ENCODE peak calls at places on chromosomes 5 and 9, in four cellular contexts. O is OCI-LY7, Q is H9, G is fibroblast of lung. A is an unnamed sample.

GRCh38 chr5:142421625-142422397 is 97.0 kb upstream of the SPRY4 start:
- DNase-seq in O (no peak), Q (no peak), G (no peak), A (no peak)

GRCh38 chr5:176820937-176821336 is 10.6 kb downstream of the UNC5A start:
- DNase-seq in O (peak; percentile 13), Q (no peak), G (no peak), A (no peak)

GRCh38 chr5:108801301-108801700 is 53.6 kb downstream of the FER start:
- DNase-seq in O (no peak), G (peak; percentile 13), Q (no peak), A (no peak)

GRCh38 chr9:112655633-112656032 is 62.3 kb downstream of the INIP start:
- DNase-seq in G (no peak), Q (no peak), O (no peak), A (no peak)

GRCh38 chr5:57754616-57755015 is 272.0 kb upstream of the ACTBL2 start:
- DNase-seq in G (no peak), O (no peak), Q (no peak), A (no peak)

GRCh38 chr5:96614110-96614691 is 48.0 kb upstream of the CAST start:
- DNase-seq in O (peak; percentile 71), Q (peak; percentile 52), G (peak; percentile 94), A (peak; percentile 93)

GRCh38 chr5:28707706-28708105 is 1669.3 kb upstream of the CDH9 start:
- DNase-seq in O (no peak), G (peak; percentile 9), Q (no peak), A (no peak)

GRCh38 chr5:74638776-74639537 is 1.6 kb downstream of the ENC1 start:
- DNase-seq in G (peak; percentile 77), Q (no peak), O (peak; percentile 63), A (peak; percentile 72)

GRCh38 chr9:134024393-134024792 is 888 bp upstream of the BRD3OS start:
- DNase-seq in Q (no peak), G (no peak), O (no peak), A (no peak)

GRCh38 chr5:106956901-106957300 is 713.8 kb downstream of the EFNA5 start:
- DNase-seq in O (no peak), G (no peak), Q (no peak), A (no peak)

GRCh38 chr9:129319938-129320481 is 141.9 kb upstream of the IER5L start:
- DNase-seq in Q (peak; percentile 28), O (no peak), G (no peak), A (no peak)

GRCh38 chr9:87844471-87844870 is 38.2 kb upstream of the SPATA31E1 start:
- DNase-seq in Q (no peak), G (peak; percentile 63), O (no peak), A (peak; percentile 60)

GRCh38 chr9:95494022-95494415 is 22.8 kb downstream of the PTCH1 start:
- DNase-seq in G (no peak), O (peak; percentile 86), Q (no peak), A (no peak)

GRCh38 chr5:81904861-81905260 is 67.0 kb upstream of the ATG10 start:
- DNase-seq in O (no peak), Q (no peak), G (peak; percentile 60), A (peak; percentile 48)

DNA sequence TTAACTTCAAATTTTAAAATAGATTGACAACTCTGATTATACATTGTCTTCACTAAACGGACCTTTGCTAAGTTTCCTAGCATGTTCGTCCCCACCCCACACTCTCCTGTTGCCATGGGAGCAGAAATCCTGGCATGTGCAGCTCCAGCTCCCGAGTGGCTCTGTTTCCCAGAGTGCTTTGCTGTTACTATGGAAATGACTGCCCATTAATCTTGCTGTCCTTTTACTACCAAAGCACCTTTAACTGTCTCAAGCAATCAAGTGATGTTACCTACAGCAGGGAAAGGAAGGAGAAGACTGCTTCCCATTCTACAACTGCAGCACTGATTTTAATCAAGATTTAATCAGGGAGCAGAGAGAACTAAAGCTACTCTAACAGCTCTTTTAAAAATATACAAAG is 212.0 kb upstream of the KIF2A start:
- DNase-seq in G (peak; percentile 67), O (no peak), Q (no peak), A (peak; percentile 60)
- TF ChIP-seq CTCF in G (no peak), O (no peak), Q (no peak), A (no peak)

DNA sequence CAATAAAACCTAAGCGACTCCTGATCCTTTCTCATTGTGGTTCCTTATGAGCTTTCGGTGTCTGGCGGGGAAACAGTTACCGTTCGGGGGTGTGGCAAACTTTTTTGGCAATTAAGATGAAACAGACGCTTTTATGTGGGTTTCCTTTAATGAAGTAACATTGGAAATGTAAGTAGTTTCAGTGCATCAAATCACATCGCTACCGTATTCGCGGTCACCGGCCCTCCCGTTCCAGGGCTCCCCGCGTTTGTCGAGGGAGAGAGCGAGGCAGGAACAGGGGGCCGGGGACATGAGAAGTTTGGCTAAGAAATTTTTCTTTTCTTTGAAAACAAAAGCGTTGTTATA is 3.9 kb upstream of the IRX2 start:
- DNase-seq in O (no peak), G (no peak), Q (no peak), A (no peak)
- H2AFZ ChIP-seq in O (no peak overlapping the region), G (no peak overlapping the region), Q (no peak overlapping the region), A (peak overlapping the region; percentile 35)

GRCh38 chr5:24365406-24365805 is 279.4 kb downstream of the CDH10 start:
- DNase-seq in Q (no peak), G (peak; percentile 12), O (no peak), A (peak; percentile 2)

GRCh38 chr5:24367211-24367610 is 277.6 kb downstream of the CDH10 start:
- DNase-seq in Q (no peak), O (no peak), G (no peak), A (no peak)

GRCh38 chr5:24364711-24365110 is 280.1 kb downstream of the CDH10 start:
- DNase-seq in O (no peak), Q (no peak), G (no peak), A (no peak)

GRCh38 chr5:24368121-24368520 is 276.7 kb downstream of the CDH10 start:
- DNase-seq in Q (no peak), G (no peak), O (peak; percentile 26), A (no peak)

GRCh38 chr5:24363789-24364534 is 280.8 kb downstream of the CDH10 start:
- DNase-seq in O (no peak), G (no peak), Q (no peak), A (no peak)
- H3K4me2 ChIP-seq in O (no peak overlapping the region), G (no peak overlapping the region), Q (no peak overlapping the region), A (no peak overlapping the region)

GRCh38 chr5:170484847-170485605 is 18.8 kb upstream of the KCNIP1 start:
- DNase-seq in Q (no peak), G (no peak), O (no peak), A (no peak)

GRCh38 chr5:170485606-170485911 is 18.3 kb upstream of the KCNIP1 start:
- DNase-seq in Q (no peak), G (no peak), O (no peak), A (no peak)

GRCh38 chr5:170484459-170484831 is 19.4 kb upstream of the KCNIP1 start:
- DNase-seq in O (no peak), Q (no peak), G (no peak), A (no peak)

GRCh38 chr5:170482511-170482910 is 21.3 kb upstream of the KCNIP1 start:
- DNase-seq in G (no peak), Q (peak; percentile 3), O (no peak), A (no peak)

GRCh38 chr5:170483701-170484458 is 19.9 kb upstream of the KCNIP1 start:
- DNase-seq in O (no peak), Q (peak; percentile 34), G (peak; percentile 63), A (peak; percentile 46)
- TF ChIP-seq CTCF in O (no peak), Q (no peak), G (no peak), A (no peak)

GRCh38 chr9:71783120-71783523 is 14.8 kb upstream of the CEMIP2 start:
- DNase-seq in Q (peak; percentile 38), O (peak; percentile 75), G (no peak), A (no peak)
- H2AFZ ChIP-seq in Q (no peak overlapping the region), O (peak overlapping the region; percentile 76), G (no peak overlapping the region), A (peak overlapping the region; percentile 23)

GRCh38 chr5:133063965-133064364 is 12.2 kb downstream of the HSPA4 start:
- DNase-seq in G (peak; percentile 55), Q (no peak), O (no peak), A (peak; percentile 45)
- H3K4me2 ChIP-seq in G (no peak overlapping the region), Q (no peak overlapping the region), O (no peak overlapping the region), A (peak overlapping the region; percentile 15)

A was measured in astrocyte.